ENCODE peak calls at places on chromosomes 5 and 9, in six cellular contexts. C is esophagus muscularis mucosa, A is sigmoid colon, D is NB4, W is tibial artery, E is choroid plexus epithelial cell. X is an unnamed sample.

GRCh38 chr5:14270212-14270702 is 127.1 kb downstream of the TRIO start:
- DNase-seq in W (peak), D (peak), C (no peak), E (peak), A (no peak), X (peak)

GRCh38 chr9:111287127-111287526 is 42.9 kb downstream of the OR2K2 start:
- DNase-seq in C (no peak), A (no peak), E (peak), D (no peak), W (no peak), X (peak)

GRCh38 chr5:67493676-67494075 is 297.1 kb upstream of the CD180 start:
- DNase-seq in D (peak), C (no peak), A (no peak), W (peak), E (peak), X (peak)

GRCh38 chr9:119370816-119371215 is 1.6 kb upstream of the BRINP1 start:
- DNase-seq in A (no peak), E (peak), W (no peak), C (no peak), D (peak), X (peak)

GRCh38 chr9:16341176-16341575 is 529.3 kb downstream of the BNC2 start:
- DNase-seq in D (no peak), A (no peak), C (no peak), E (peak), W (no peak), X (peak)

GRCh38 chr5:132059696-132060500 is 557 bp upstream of the IL3 start:
- DNase-seq in W (peak), C (no peak), A (peak), D (no peak), E (no peak), X (no peak)

GRCh38 chr5:150672237-150672883 is 11.3 kb downstream of the MYOZ3 start:
- DNase-seq in A (peak), W (peak), E (no peak), C (peak), D (peak), X (no peak)

GRCh38 chr9:109115931-109116541 is 3.7 kb downstream of the TMEM245 start:
- DNase-seq in D (no peak), E (no peak), A (peak), C (no peak), W (no peak), X (peak)

GRCh38 chr5:124130807-124131206 is 615.6 kb downstream of the ZNF608 start:
- DNase-seq in C (no peak), D (no peak), E (no peak), W (no peak), A (no peak), X (no peak)

GRCh38 chr9:83384214-83384613 is 154.0 kb downstream of the FRMD3 start:
- DNase-seq in D (no peak), W (no peak), E (no peak), C (peak), A (no peak), X (no peak)

GRCh38 chr9:130854086-130854485 is 19.0 kb downstream of the ABL1 start:
- DNase-seq in A (peak), C (no peak), E (peak), W (no peak), D (no peak), X (no peak)

GRCh38 chr5:103013933-103014552 is 105.9 kb downstream of the GIN1 start:
- DNase-seq in D (no peak), C (no peak), W (no peak), A (no peak), E (peak), X (no peak)

GRCh38 chr5:59328801-59329296 is 564.7 kb downstream of the PDE4D start:
- DNase-seq in W (no peak), D (no peak), A (no peak), E (peak), C (no peak), X (peak)

GRCh38 chr9:124079176-124079925 is 67.8 kb downstream of the LHX2 start:
- DNase-seq in C (no peak), A (peak), W (no peak), D (no peak), E (peak), X (no peak)

GRCh38 chr9:98251554-98251953 is 3.9 kb downstream of the TBC1D2 start:
- DNase-seq in C (no peak), W (no peak), E (peak), D (no peak), A (no peak), X (peak)

GRCh38 chr9:113933188-113933587 is 57.1 kb downstream of the ZNF618 start:
- DNase-seq in D (no peak), C (no peak), E (no peak), W (peak), A (no peak), X (peak)

GRCh38 chr5:159788835-159789331 is 127.4 kb upstream of the ADRA1B start:
- DNase-seq in A (no peak), C (peak), E (no peak), D (no peak), W (no peak), X (no peak)

GRCh38 chr5:172717481-172718195 is 53.4 kb downstream of the DUSP1 start:
- DNase-seq in E (no peak), D (no peak), W (no peak), A (peak), C (no peak), X (no peak)

GRCh38 chr9:131358438-131359029 is 35.4 kb upstream of the PRRC2B start:
- DNase-seq in W (no peak), E (no peak), C (no peak), D (no peak), A (no peak), X (no peak)

DNA sequence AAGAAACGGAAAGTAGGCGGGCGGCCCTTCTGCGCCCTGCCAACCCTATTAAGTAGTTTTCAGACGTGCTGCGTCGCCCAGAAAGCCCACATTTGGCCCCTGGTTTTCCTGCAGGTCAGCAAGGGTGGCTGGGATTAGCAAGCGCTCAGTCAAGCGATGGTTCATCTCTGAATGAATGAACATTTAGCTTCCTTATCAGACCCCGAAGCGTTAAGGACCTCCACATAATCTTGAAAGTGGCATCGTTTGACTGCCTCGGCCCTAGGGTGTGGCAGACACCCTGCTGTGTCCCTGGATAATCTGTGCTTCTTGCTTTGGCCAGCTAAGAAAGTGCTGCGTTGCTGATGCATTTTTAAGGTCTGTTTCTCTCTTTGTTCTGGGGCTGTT is 688 bp downstream of the TOR1B start:
- DNase-seq in C (no peak), W (no peak), A (no peak), E (peak), D (peak), X (peak)
- H3K4me3 ChIP-seq in C (peak), W (peak), A (peak), E (peak), D (peak), X (peak)

GRCh38 chr5:148735301-148735700 is 81.0 kb upstream of the HTR4 start:
- DNase-seq in A (no peak), C (no peak), W (no peak), D (no peak), E (peak), X (no peak)

GRCh38 chr5:148732692-148733091 is 78.4 kb upstream of the HTR4 start:
- DNase-seq in D (no peak), A (no peak), C (no peak), W (no peak), E (no peak), X (no peak)

GRCh38 chr5:148733601-148734438 is 79.5 kb upstream of the HTR4 start:
- DNase-seq in A (peak), W (peak), D (peak), E (peak), C (no peak), X (peak)

GRCh38 chr5:148730955-148731898 is 76.9 kb upstream of the HTR4 start:
- DNase-seq in A (peak), W (peak), D (peak), E (peak), C (no peak), X (peak)

DNA sequence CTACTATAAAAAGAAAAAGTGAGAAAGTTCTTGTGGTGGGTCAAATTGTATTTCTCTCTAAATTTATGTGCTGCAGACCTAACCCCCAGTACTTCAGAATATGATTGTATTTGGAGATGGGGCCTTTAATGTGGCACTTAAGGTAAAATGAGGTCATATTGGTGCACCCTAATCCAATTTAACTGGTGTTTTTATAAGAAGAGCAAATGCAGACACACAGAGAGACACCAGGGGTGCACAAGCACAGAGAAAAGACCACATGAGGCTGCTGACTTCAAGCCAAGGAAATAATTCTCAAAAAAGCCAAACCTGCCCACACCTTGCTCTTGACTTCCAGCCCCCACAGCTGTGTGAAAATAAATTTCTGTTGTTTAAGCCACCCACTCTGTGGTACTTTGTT is 80.2 kb upstream of the HTR4 start:
- DNase-seq in W (no peak), D (no peak), C (no peak), A (no peak), E (peak), X (no peak)
- TF ChIP-seq CTCF in W (no peak), D (no peak), C (no peak), A (no peak), E (no peak), X (no peak)

DNA sequence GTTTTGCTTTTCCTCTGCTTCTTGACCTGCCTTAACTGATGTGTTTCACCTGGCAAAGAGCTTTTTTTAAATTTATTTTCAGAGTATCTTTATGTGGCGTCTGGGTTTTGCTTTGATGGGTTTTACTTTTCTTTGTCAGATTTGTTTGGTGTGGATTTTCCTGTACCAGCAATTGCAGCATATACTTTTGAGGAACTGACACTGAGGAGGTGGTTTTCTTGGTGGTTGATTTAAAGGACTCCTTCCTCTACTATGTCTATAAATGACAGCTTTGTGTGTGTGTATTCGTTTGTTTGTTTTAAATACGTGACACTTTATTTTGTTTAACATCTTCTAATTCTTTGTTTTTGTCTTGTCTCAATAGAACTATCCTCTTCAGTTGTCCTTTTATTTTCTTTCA is 1071.9 kb upstream of the ARRDC3 start:
- DNase-seq in D (no peak), C (no peak), W (no peak), E (no peak), A (no peak), X (no peak)
- H3K4me3 ChIP-seq in D (no peak), C (no peak), W (no peak), E (no peak), A (no peak), X (no peak)

GRCh38 chr5:135593886-135594285 is 15.1 kb upstream of the CXCL14 start:
- DNase-seq in A (no peak), W (no peak), D (peak), C (no peak), E (no peak), X (no peak)
- TF ChIP-seq CTCF in A (no peak), W (no peak), D (no peak), C (no peak), E (no peak), X (no peak)

GRCh38 chr9:14307989-14308750 is 5.8 kb downstream of the NFIB start:
- DNase-seq in E (no peak), D (no peak), W (no peak), C (no peak), A (no peak), X (peak)

GRCh38 chr9:14310247-14310646 is 3.7 kb downstream of the NFIB start:
- DNase-seq in A (no peak), W (no peak), E (no peak), D (no peak), C (no peak), X (peak)

GRCh38 chr9:14306672-14307646 is 7.0 kb downstream of the NFIB start:
- DNase-seq in W (no peak), C (no peak), D (no peak), A (no peak), E (no peak), X (peak)

GRCh38 chr9:14309403-14309802 is 4.5 kb downstream of the NFIB start:
- DNase-seq in C (no peak), W (no peak), D (no peak), A (no peak), E (peak), X (peak)

DNA sequence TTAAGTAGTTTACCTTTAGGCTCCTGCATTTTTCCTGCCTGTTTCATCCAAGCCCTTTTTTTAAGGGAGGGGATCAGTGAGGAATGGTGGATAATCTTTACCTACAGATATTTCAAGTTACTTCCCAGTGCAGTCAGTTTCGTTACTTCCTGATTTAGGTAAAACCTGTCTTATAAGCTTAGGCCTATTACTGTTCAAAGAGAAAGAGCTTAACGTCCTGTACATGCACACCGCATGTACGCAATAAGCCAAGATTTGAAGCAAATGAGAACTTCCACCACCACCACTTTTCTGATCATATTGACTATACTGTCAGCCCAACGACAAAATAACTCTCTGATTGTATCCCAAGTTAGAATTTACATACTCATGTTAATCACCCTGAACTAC is 5.2 kb downstream of the NFIB start:
- DNase-seq in D (no peak), W (no peak), E (no peak), C (no peak), A (no peak), X (peak)
- H3K4me3 ChIP-seq in D (no peak), W (peak), E (no peak), C (peak), A (no peak), X (peak)

GRCh38 chr5:4563400-4563799 is 576.7 kb upstream of the ADAMTS16 start:
- DNase-seq in W (no peak), D (peak), C (no peak), A (no peak), E (peak), X (peak)
- TF ChIP-seq CTCF in W (no peak), D (peak), C (no peak), A (no peak), E (peak), X (peak)

GRCh38 chr5:119288364-119289047 is 67.3 kb upstream of the TNFAIP8 start:
- DNase-seq in A (no peak), W (no peak), E (no peak), D (no peak), C (no peak), X (peak)

GRCh38 chr5:119289413-119289812 is 66.4 kb upstream of the TNFAIP8 start:
- DNase-seq in C (no peak), W (no peak), E (no peak), A (no peak), D (no peak), X (no peak)

GRCh38 chr5:119286516-119287488 is 69.0 kb upstream of the TNFAIP8 start:
- DNase-seq in A (no peak), E (no peak), D (peak), C (no peak), W (no peak), X (no peak)

GRCh38 chr5:119285070-119285916 is 70.5 kb upstream of the TNFAIP8 start:
- DNase-seq in C (no peak), W (peak), E (no peak), A (no peak), D (no peak), X (peak)

GRCh38 chr5:119287547-119288073 is 68.2 kb upstream of the TNFAIP8 start:
- DNase-seq in W (no peak), D (peak), E (peak), A (no peak), C (no peak), X (peak)
- H3K4me3 ChIP-seq in W (no peak), D (no peak), E (no peak), A (no peak), C (no peak), X (no peak)

DNA sequence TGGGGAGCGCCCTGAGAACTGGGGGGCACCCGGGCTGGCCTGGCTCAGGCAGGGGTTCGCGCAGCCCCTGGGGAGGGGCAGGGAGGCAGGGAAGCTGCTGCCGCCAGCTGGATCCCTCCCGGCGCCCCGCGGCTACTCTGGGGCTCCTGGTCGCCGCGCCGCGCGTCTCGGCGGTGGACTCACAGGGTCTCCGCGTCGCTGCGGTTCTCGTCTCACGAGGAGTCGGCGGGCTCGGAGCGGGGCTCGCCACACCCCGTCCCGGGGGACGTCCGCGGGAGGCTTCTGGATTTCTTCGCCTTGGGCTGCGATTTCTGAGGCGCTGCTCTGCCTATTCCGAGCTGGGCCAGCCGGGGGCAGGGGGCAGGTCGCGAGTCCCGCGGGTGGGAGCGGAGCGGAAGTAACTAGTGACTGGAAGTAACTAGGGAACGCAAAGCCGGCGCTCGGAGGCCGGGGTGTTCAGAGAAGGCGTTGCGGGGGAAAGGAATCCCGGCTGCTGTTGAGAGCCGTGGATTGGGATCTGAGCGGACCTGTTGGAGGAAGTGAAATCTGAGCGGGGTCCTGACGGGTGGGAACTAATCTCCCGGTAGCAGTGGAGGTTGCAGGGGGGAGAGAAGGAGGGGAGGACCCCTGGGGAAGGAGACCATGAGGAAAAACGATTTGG is 509 bp downstream of the CYSTM1 start:
- DNase-seq in D (peak), E (peak), W (peak), C (peak), A (peak), X (peak)
- TF ChIP-seq CTCF in D (no peak), E (peak), W (no peak), C (no peak), A (no peak), X (peak)

DNA sequence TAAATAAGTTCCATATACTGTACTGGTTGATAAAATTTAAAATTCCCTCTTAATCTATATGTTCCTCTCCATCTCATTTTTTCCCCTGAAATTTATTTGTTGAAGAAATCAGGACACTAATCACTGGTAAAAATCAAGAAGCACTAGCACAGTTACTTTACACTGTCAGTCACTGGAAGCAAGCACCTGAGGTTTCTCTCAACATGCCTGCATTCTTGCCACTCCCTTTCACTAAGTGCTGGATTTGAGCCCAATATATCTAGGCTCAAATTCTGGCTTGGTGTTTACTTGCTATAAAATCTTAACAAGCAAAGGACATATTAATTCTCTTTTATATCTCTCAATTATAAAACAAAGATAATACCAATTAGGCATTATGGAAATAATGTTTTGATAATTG is 58.7 kb downstream of the DIAPH1 start:
- DNase-seq in E (peak), A (no peak), D (no peak), C (no peak), W (no peak), X (peak)
- H3K4me3 ChIP-seq in E (no peak), A (no peak), D (no peak), C (peak), W (peak), X (no peak)

GRCh38 chr5:50995285-50995942 is 329.0 kb downstream of the PARP8 start:
- DNase-seq in C (no peak), E (no peak), D (no peak), A (no peak), W (no peak), X (no peak)
- TF ChIP-seq CTCF in C (no peak), E (no peak), D (no peak), A (no peak), W (no peak), X (no peak)

X was measured in fibroblast of the aortic adventitia.